ENCODE peak calls at places on chromosomes 4 and X, in five cellular contexts. U is GM12878; F is Jurkat, Clone E6-1; E is psoas muscle; P is CD8-positive, alpha-beta memory T cell. T is an unnamed sample.

GRCh38 chrX:123085311-123085940 is 98.7 kb upstream of the GRIA3 start:
- DNase-seq in U (no peak), F (no peak), E (no peak), P (no peak), T (no peak)

GRCh38 chrX:130647468-130647867 is 245.7 kb downstream of the RBMX2 start:
- DNase-seq in U (no peak), F (no peak), E (no peak), P (no peak), T (no peak)

GRCh38 chrX:109740076-109740809 is 7.2 kb upstream of the ACSL4 start:
- DNase-seq in U (no peak), F (no peak), E (no peak), P (no peak), T (no peak)

GRCh38 chrX:43508694-43509093 is 147.4 kb upstream of the MAOA start:
- DNase-seq in U (no peak), F (no peak), E (no peak), P (no peak), T (no peak)

GRCh38 chrX:128458888-128459287 is 406.7 kb upstream of the ACTRT1 start:
- DNase-seq in U (no peak), F (no peak), E (no peak), P (no peak), T (no peak)

GRCh38 chr4:93319011-93319410 is 509.5 kb upstream of the ATOH1 start:
- DNase-seq in U (no peak), F (no peak), E (no peak), P (no peak), T (no peak)

GRCh38 chrX:9312922-9313867 is 151.7 kb upstream of the TBL1X start:
- DNase-seq in U (no peak), F (peak), E (peak), P (peak), T (peak)

GRCh38 chrX:23959781-23960180 is 52.0 kb downstream of the CXorf58 start:
- DNase-seq in U (no peak), F (peak), E (no peak), P (no peak), T (no peak)

GRCh38 chrX:66074920-66075879 is 35.3 kb upstream of the VSIG4 start:
- DNase-seq in U (peak), F (no peak), E (peak), P (peak), T (no peak)

GRCh38 chr4:76740866-76741662 is 156.9 kb downstream of the SOWAHB start:
- DNase-seq in U (no peak), F (no peak), E (no peak), P (no peak), T (no peak)

GRCh38 chr4:4308800-4309441 is 18.9 kb downstream of the ZBTB49 start:
- DNase-seq in U (no peak), F (no peak), E (no peak), P (no peak), T (no peak)

GRCh38 chrX:105297041-105297440 is 76.5 kb upstream of the TEX13A start:
- DNase-seq in U (no peak), F (no peak), E (no peak), P (no peak), T (no peak)

GRCh38 chr4:136319789-136320470 is 1212.4 kb downstream of the PCDH18 start:
- DNase-seq in U (no peak), F (no peak), E (no peak), P (no peak), T (no peak)

GRCh38 chrX:16023790-16024734 is 99.3 kb upstream of the GRPR start:
- DNase-seq in U (peak), F (no peak), E (no peak), P (no peak), T (peak)

GRCh38 chrX:110746014-110746413 is 49.6 kb downstream of the CHRDL1 start:
- DNase-seq in U (no peak), F (no peak), E (no peak), P (no peak), T (no peak)

GRCh38 chr4:82360298-82361177 is 13.3 kb downstream of the HNRNPD start:
- DNase-seq in U (no peak), F (no peak), E (no peak), P (no peak), T (no peak)

GRCh38 chr4:77669911-77670590 is 64.4 kb downstream of the CXCL13 start:
- DNase-seq in U (no peak), F (no peak), E (no peak), P (no peak), T (no peak)

GRCh38 chrX:23292979-23293651 is 41.5 kb upstream of the PTCHD1 start:
- DNase-seq in U (no peak), F (no peak), E (peak), P (no peak), T (no peak)

GRCh38 chr4:76955187-76955586 is 5.6 kb downstream of the SEPTIN11 start:
- DNase-seq in U (no peak), F (no peak), E (no peak), P (no peak), T (no peak)

GRCh38 chrX:118271770-118272169 is 74.1 kb upstream of the WDR44 start:
- DNase-seq in U (no peak), F (no peak), E (no peak), P (no peak), T (peak)

GRCh38 chr4:148447672-148448071 is 5.5 kb upstream of the NR3C2 start:
- DNase-seq in U (no peak), F (no peak), E (no peak), P (no peak), T (no peak)

GRCh38 chr4:2487632-2488031 is 18.7 kb downstream of the RNF4 start:
- DNase-seq in U (no peak), F (no peak), E (no peak), P (no peak), T (no peak)

GRCh38 chr4:40205259-40206198 is 8.7 kb downstream of the RHOH start:
- DNase-seq in U (peak), F (no peak), E (no peak), P (no peak), T (no peak)

GRCh38 chr4:135319685-135320084 is 1118.1 kb upstream of the PABPC4L start:
- DNase-seq in U (no peak), F (peak), E (no peak), P (no peak), T (no peak)

GRCh38 chrX:499870-500364 is 113.2 kb upstream of the PPP2R3B start:
- DNase-seq in U (no peak), F (no peak), E (no peak), P (no peak), T (no peak)

GRCh38 chr4:1171306-1172227 is 816 bp downstream of the SPON2 start:
- DNase-seq in U (no peak), F (no peak), E (peak), P (peak), T (no peak)

GRCh38 chr4:169263791-169264392 is 6.9 kb downstream of the SH3RF1 start:
- DNase-seq in U (no peak), F (no peak), E (no peak), P (no peak), T (no peak)

GRCh38 chr4:153197301-153197700 is 6.9 kb upstream of the TRIM2 start:
- DNase-seq in U (no peak), F (no peak), E (no peak), P (no peak), T (no peak)

GRCh38 chr4:151614532-151614931 is 146.3 kb downstream of the GATB start:
- DNase-seq in U (no peak), F (no peak), E (no peak), P (no peak), T (no peak)

GRCh38 chr4:179110356-179110755 is 1668.1 kb upstream of the AGA start:
- DNase-seq in U (no peak), F (no peak), E (no peak), P (no peak), T (no peak)

GRCh38 chrX:68835468-68835867 is 6.6 kb downstream of the EFNB1 start:
- DNase-seq in U (no peak), F (no peak), E (no peak), P (no peak), T (no peak)

GRCh38 chr4:83108101-83108861 is 6.2 kb downstream of the PLAC8 start:
- DNase-seq in U (no peak), F (no peak), E (no peak), P (no peak), T (no peak)

GRCh38 chrX:22300130-22300529 is 27.4 kb downstream of the CBLL2 start:
- DNase-seq in U (no peak), F (no peak), E (no peak), P (no peak), T (no peak)

GRCh38 chrX:119266364-119266995 is 30.4 kb downstream of the PGRMC1 start:
- DNase-seq in U (no peak), F (no peak), E (no peak), P (no peak), T (peak)

GRCh38 chr4:40423735-40424134 is 88.6 kb downstream of the CHRNA9 start:
- DNase-seq in U (no peak), F (no peak), E (no peak), P (no peak), T (no peak)

GRCh38 chr4:59936566-59936965 is 1263.6 kb upstream of the ADGRL3 start:
- DNase-seq in U (no peak), F (no peak), E (no peak), P (no peak), T (no peak)

GRCh38 chrX:44036336-44036735 is 63.1 kb upstream of the NDP start:
- DNase-seq in U (no peak), F (no peak), E (no peak), P (no peak), T (no peak)

GRCh38 chrX:86028681-86029080 is 18.7 kb downstream of the CHM start:
- DNase-seq in U (no peak), F (no peak), E (no peak), P (no peak), T (no peak)

T was measured in HAP-1.